ENCODE peak calls at places on chromosomes 11 and 22, in four cellular contexts. One of them, this sample, is unnamed.

GRCh38 chr22:38936562-38936961 is 20.8 kb upstream of the APOBEC3A start:
- DNase-seq in HepG2: no peak
- DNase-seq in HCT116: no peak
- DNase-seq in K562: no peak
- DNase-seq in this sample: no peak

GRCh38 chr22:48972979-48973693 is 854.5 kb downstream of the BRD1 start:
- DNase-seq in HepG2: no peak
- DNase-seq in HCT116: no peak
- DNase-seq in K562: no peak
- DNase-seq in this sample: no peak

GRCh38 chr11:129451524-129451923 is 75.9 kb downstream of the BARX2 start:
- DNase-seq in HepG2: no peak
- DNase-seq in HCT116: no peak
- DNase-seq in K562: no peak
- DNase-seq in this sample: no peak

GRCh38 chr11:82980292-82980691 is 78.8 kb downstream of the DDIAS start:
- DNase-seq in HepG2: no peak
- DNase-seq in HCT116: peak
- DNase-seq in K562: no peak
- DNase-seq in this sample: peak

GRCh38 chr22:41660416-41660815 is 28.3 kb downstream of the SNU13 start:
- DNase-seq in HepG2: no peak
- DNase-seq in HCT116: no peak
- DNase-seq in K562: peak
- DNase-seq in this sample: no peak

GRCh38 chr11:16781821-16782220 is 43.4 kb downstream of the C11orf58 start:
- DNase-seq in HepG2: no peak
- DNase-seq in HCT116: no peak
- DNase-seq in K562: no peak
- DNase-seq in this sample: no peak

GRCh38 chr11:16412525-16413194 is 56.3 kb upstream of the SOX6 start:
- DNase-seq in HepG2: no peak
- DNase-seq in HCT116: no peak
- DNase-seq in K562: no peak
- DNase-seq in this sample: no peak

GRCh38 chr11:65780770-65781151 is at the start of gene AP5B1:
- DNase-seq in HepG2: peak
- DNase-seq in HCT116: no peak
- DNase-seq in K562: peak
- DNase-seq in this sample: no peak

GRCh38 chr11:109641549-109641948 is 219.6 kb downstream of the C11orf87 start:
- DNase-seq in HepG2: peak
- DNase-seq in HCT116: no peak
- DNase-seq in K562: no peak
- DNase-seq in this sample: no peak

GRCh38 chr11:17897495-17897894 is 115.4 kb downstream of the SERGEF start:
- DNase-seq in HepG2: no peak
- DNase-seq in HCT116: no peak
- DNase-seq in K562: no peak
- DNase-seq in this sample: no peak

GRCh38 chr11:114180301-114181055 is 115.7 kb upstream of the NNMT start:
- DNase-seq in HepG2: peak
- DNase-seq in HCT116: no peak
- DNase-seq in K562: no peak
- DNase-seq in this sample: no peak

GRCh38 chr11:93133710-93134109 is 64.1 kb downstream of the SLC36A4 start:
- DNase-seq in HepG2: no peak
- DNase-seq in HCT116: no peak
- DNase-seq in K562: no peak
- DNase-seq in this sample: no peak
- TF ChIP-seq TCF7L2 in HepG2: no peak
- TF ChIP-seq TCF7L2 in HCT116: no peak
- TF ChIP-seq TCF7L2 in K562: no peak
- TF ChIP-seq TCF7L2 in this sample: no peak

GRCh38 chr11:63491614-63492372 is 826 bp upstream of the PLAAT5 start:
- DNase-seq in HepG2: peak
- DNase-seq in HCT116: no peak
- DNase-seq in K562: no peak
- DNase-seq in this sample: no peak
- TF ChIP-seq SIN3A in HepG2: no peak
- TF ChIP-seq SIN3A in HCT116: no peak
- TF ChIP-seq SIN3A in K562: no peak
- TF ChIP-seq SIN3A in this sample: no peak

GRCh38 chr11:47437218-47437745 is 11.0 kb upstream of the PSMC3 start:
- DNase-seq in HepG2: no peak
- DNase-seq in HCT116: no peak
- DNase-seq in K562: no peak
- DNase-seq in this sample: no peak
- TF ChIP-seq TCF7L2 in HepG2: no peak
- TF ChIP-seq TCF7L2 in HCT116: no peak
- TF ChIP-seq TCF7L2 in K562: no peak
- TF ChIP-seq TCF7L2 in this sample: no peak

DNA sequence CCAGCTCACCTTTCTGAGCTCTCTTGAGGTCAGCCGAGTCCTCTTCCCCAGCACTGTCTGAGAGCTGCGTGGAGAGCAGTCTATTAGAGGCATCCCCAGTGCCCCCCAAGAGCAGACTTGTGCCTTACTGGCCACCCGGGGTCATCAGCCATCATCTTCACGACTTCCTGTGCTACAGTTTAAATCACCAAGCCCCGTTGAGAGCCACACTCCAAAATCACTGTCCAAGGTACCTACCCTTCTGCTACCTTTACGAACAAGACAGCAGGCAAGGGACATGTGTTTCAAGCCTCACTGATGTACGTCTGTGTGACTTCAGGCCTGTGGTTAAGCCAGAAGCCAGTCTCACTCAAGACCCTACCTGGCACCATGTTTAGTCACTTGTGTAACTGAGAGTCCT is 35.1 kb downstream of the MORC2 start:
- DNase-seq in HepG2: no peak
- DNase-seq in HCT116: no peak
- DNase-seq in K562: no peak
- DNase-seq in this sample: no peak
- TF ChIP-seq SIN3A in HepG2: no peak
- TF ChIP-seq SIN3A in HCT116: no peak
- TF ChIP-seq SIN3A in K562: no peak
- TF ChIP-seq SIN3A in this sample: no peak

DNA sequence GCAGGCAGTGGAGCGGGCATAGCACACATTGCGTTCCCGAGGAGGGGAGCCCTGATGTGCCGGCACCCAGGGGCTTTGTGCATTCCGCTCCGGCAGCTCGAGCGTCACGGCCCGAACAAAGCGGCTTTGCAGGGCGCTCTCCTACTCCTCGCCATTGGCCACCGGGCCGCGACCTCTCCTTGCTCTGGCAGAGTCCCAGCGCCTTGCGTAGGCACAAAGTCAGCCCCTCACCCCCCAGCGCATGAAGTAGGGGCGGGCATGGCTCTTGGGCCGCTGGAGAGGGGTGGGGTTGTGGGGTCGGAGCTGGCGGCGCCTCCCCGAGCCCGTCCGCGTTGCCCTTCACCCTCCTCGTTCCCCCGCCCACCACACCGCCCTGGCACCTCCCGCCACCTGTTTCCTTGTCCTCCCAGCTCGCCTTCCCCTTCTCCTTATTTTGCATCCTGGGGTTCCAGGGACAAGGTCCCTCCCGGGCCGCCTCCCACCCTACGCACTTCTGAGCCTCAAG is 781 bp upstream of the PPARA start:
- DNase-seq in HepG2: no peak
- DNase-seq in HCT116: no peak
- DNase-seq in K562: peak
- DNase-seq in this sample: no peak
- TF ChIP-seq TCF7L2 in HepG2: no peak
- TF ChIP-seq TCF7L2 in HCT116: no peak
- TF ChIP-seq TCF7L2 in K562: no peak
- TF ChIP-seq TCF7L2 in this sample: no peak

This sample was measured in Panc1.